ENCODE peak calls at places on chromosomes 7 and 10, in six cellular contexts. K, L, I, D, Y and O are unnamed samples.

GRCh38 chr7:16471933-16472332 is 6.4 kb upstream of the SOSTDC1 start:
- DNase-seq in K (no peak), L (no peak), I (no peak), D (peak; percentile 17), Y (no peak), O (peak; percentile 43)

GRCh38 chr7:124718032-124718766 is 47.4 kb downstream of the GPR37 start:
- DNase-seq in K (no peak), L (no peak), I (no peak), D (no peak), Y (peak; percentile 25), O (peak; percentile 35)

GRCh38 chr7:154649015-154649414 is 353.9 kb downstream of the PAXIP1 start:
- DNase-seq in K (no peak), L (no peak), I (no peak), D (no peak), Y (no peak), O (no peak)

GRCh38 chr7:71385362-71385761 is 253.4 kb downstream of the GALNT17 start:
- DNase-seq in K (no peak), L (no peak), I (no peak), D (no peak), Y (no peak), O (no peak)

GRCh38 chr10:63763744-63764143 is 242.5 kb downstream of the REEP3 start:
- DNase-seq in K (no peak), L (no peak), I (no peak), D (no peak), Y (no peak), O (no peak)

GRCh38 chr10:60441515-60441914 is 51.8 kb upstream of the ANK3 start:
- DNase-seq in K (peak; percentile 6), L (no peak), I (no peak), D (no peak), Y (no peak), O (peak; percentile 7)

GRCh38 chr7:77714195-77714594 is 17.9 kb downstream of the RSBN1L start:
- DNase-seq in K (no peak), L (no peak), I (no peak), D (no peak), Y (peak; percentile 86), O (no peak)

GRCh38 chr10:35890061-35890969 is 248.2 kb upstream of the FZD8 start:
- DNase-seq in K (no peak), L (no peak), I (no peak), D (no peak), Y (peak; percentile 97), O (no peak)

GRCh38 chr10:78772486-78772885 is 296.3 kb upstream of the ZMIZ1 start:
- DNase-seq in K (no peak), L (no peak), I (no peak), D (no peak), Y (no peak), O (no peak)

GRCh38 chr10:5800782-5801181 is 12.5 kb downstream of the GDI2 start:
- DNase-seq in K (no peak), L (no peak), I (no peak), D (no peak), Y (no peak), O (no peak)

GRCh38 chr10:92990615-92991014 is 70.0 kb upstream of the CYP26C1 start:
- DNase-seq in K (no peak), L (peak; percentile 4), I (no peak), D (no peak), Y (peak; percentile 33), O (no peak)

GRCh38 chr10:68526634-68527132 is 640 bp downstream of the SLC25A16 start:
- DNase-seq in K (no peak), L (no peak), I (no peak), D (peak; percentile 39), Y (no peak), O (peak; percentile 56)

GRCh38 chr10:31317652-31318381 is 1.2 kb upstream of the ZEB1 start:
- DNase-seq in K (no peak), L (no peak), I (peak; percentile 58), D (no peak), Y (no peak), O (no peak)

GRCh38 chr10:57955076-57955475 is 312.6 kb downstream of the IPMK start:
- DNase-seq in K (no peak), L (no peak), I (no peak), D (no peak), Y (peak; percentile 45), O (no peak)